ENCODE peak calls at places on chromosomes 3 and 15, in seven cellular contexts. U is astrocyte, G is lower lobe of right lung, Q is uterus, Y is right lobe of liver, R is bronchial epithelial cell, V is H1. E is an unnamed sample.

GRCh38 chr3:47855461-47856383 is 52.8 kb downstream of the DHX30 start:
- DNase-seq in Q (no peak), G (no peak), U (no peak), Y (no peak), V (no peak), R (no peak), E (no peak)

GRCh38 chr3:124967964-124968363 is 33.4 kb upstream of the MUC13 start:
- DNase-seq in R (no peak), V (no peak), G (no peak), Q (no peak), Y (no peak), U (no peak), E (no peak)

GRCh38 chr3:17411157-17411877 is 331.1 kb downstream of the TBC1D5 start:
- DNase-seq in V (no peak), Q (no peak), G (no peak), Y (no peak), U (no peak), R (no peak), E (no peak)

GRCh38 chr3:127157181-127157828 is 35.6 kb upstream of the PRR23E start:
- DNase-seq in R (no peak), G (no peak), Q (peak; percentile 4), Y (no peak), V (no peak), U (no peak), E (no peak)

GRCh38 chr15:26620528-26620927 is 152.3 kb downstream of the GABRB3 start:
- DNase-seq in V (no peak), Y (no peak), Q (no peak), R (no peak), G (no peak), U (no peak), E (no peak)

GRCh38 chr15:59501531-59502113 is 63.6 kb downstream of the FAM81A start:
- DNase-seq in V (peak; percentile 63), Y (peak; percentile 39), G (no peak), R (peak; percentile 80), U (peak; percentile 25), Q (no peak), E (peak; percentile 39)

GRCh38 chr15:73965094-73965729 is 26.9 kb downstream of the STOML1 start:
- DNase-seq in U (no peak), R (no peak), G (no peak), Q (no peak), V (no peak), Y (no peak), E (no peak)

GRCh38 chr15:85541744-85542143 is 161.3 kb downstream of the AKAP13 start:
- DNase-seq in U (no peak), G (no peak), R (peak; percentile 22), Q (no peak), V (no peak), Y (no peak), E (no peak)

GRCh38 chr3:128845119-128845518 is 34.3 kb upstream of the ACAD9 start:
- DNase-seq in Q (no peak), G (no peak), U (no peak), R (no peak), Y (no peak), V (peak; percentile 69), E (no peak)

GRCh38 chr3:105352976-105353375 is 13.7 kb upstream of the ALCAM start:
- DNase-seq in G (no peak), U (no peak), Y (no peak), R (no peak), Q (no peak), V (no peak), E (no peak)

GRCh38 chr3:17233398-17233800 is 348.6 kb downstream of the PLCL2 start:
- DNase-seq in Y (no peak), Q (no peak), U (peak; percentile 54), G (no peak), V (no peak), R (peak; percentile 89), E (no peak)

GRCh38 chr15:68187559-68187958 is 17.6 kb downstream of the CALML4 start:
- DNase-seq in R (peak; percentile 28), Q (peak; percentile 57), Y (peak; percentile 38), U (peak; percentile 84), G (no peak), V (no peak), E (peak; percentile 80)

GRCh38 chr3:121514496-121514895 is 31.3 kb downstream of the POLQ start:
- DNase-seq in G (no peak), U (no peak), V (no peak), Y (no peak), R (no peak), Q (no peak), E (no peak)

GRCh38 chr3:4061854-4062360 is 241.3 kb upstream of the SETMAR start:
- DNase-seq in Y (no peak), G (no peak), U (no peak), Q (no peak), R (peak; percentile 7), V (no peak), E (no peak)

GRCh38 chr3:117074833-117075232 is 365.3 kb downstream of the TUSC7 start:
- DNase-seq in Q (no peak), Y (no peak), G (no peak), U (no peak), V (no peak), R (no peak), E (no peak)

GRCh38 chr15:82294061-82294690 is 31.6 kb downstream of the SAXO2 start:
- DNase-seq in Y (no peak), G (no peak), V (no peak), U (no peak), R (no peak), Q (no peak), E (no peak)

GRCh38 chr15:94532226-94532625 is 300.9 kb downstream of the MCTP2 start:
- DNase-seq in U (no peak), V (no peak), G (no peak), R (no peak), Y (peak; percentile 19), Q (no peak), E (no peak)

GRCh38 chr15:42133892-42134502 is 22.4 kb downstream of the PLA2G4F start:
- DNase-seq in Y (peak; percentile 64), R (no peak), U (no peak), G (peak; percentile 74), Q (no peak), V (peak; percentile 95), E (peak; percentile 86)

GRCh38 chr3:94799420-94800060 is 736.7 kb downstream of the NSUN3 start:
- DNase-seq in Q (no peak), G (no peak), Y (no peak), R (peak; percentile 19), U (no peak), V (no peak), E (no peak)

GRCh38 chr3:189664311-189664710 is 33.1 kb downstream of the TP63 start:
- DNase-seq in Y (no peak), U (peak; percentile 90), Q (no peak), G (no peak), V (no peak), R (peak; percentile 91), E (no peak)

GRCh38 chr15:98580577-98580976 is 67.8 kb upstream of the IGF1R start:
- DNase-seq in R (no peak), V (no peak), U (no peak), Q (no peak), Y (no peak), G (no peak), E (no peak)

GRCh38 chr3:177402533-177402932 is 205.3 kb upstream of the TBL1XR1 start:
- DNase-seq in Y (no peak), U (no peak), G (no peak), V (no peak), R (no peak), Q (no peak), E (no peak)

GRCh38 chr3:44883999-44884431 is 9.6 kb downstream of the TGM4 start:
- DNase-seq in Y (no peak), R (peak; percentile 94), U (peak; percentile 97), G (no peak), V (no peak), Q (no peak), E (no peak)

GRCh38 chr3:126024049-126024854 is 55.3 kb downstream of the ROPN1B start:
- DNase-seq in R (no peak), U (no peak), Y (no peak), Q (no peak), V (peak; percentile 16), G (no peak), E (no peak)
- H3K36me3 ChIP-seq in R (peaks cover 4% of the 10 kb centered on the region), U (no peaks in the 10 kb centered on the region), Y (no peaks in the 10 kb centered on the region), Q (no peaks in the 10 kb centered on the region), V (peaks cover 3% of the 10 kb centered on the region), G (peaks cover 21% of the 10 kb centered on the region), E (no peaks in the 10 kb centered on the region)

DNA sequence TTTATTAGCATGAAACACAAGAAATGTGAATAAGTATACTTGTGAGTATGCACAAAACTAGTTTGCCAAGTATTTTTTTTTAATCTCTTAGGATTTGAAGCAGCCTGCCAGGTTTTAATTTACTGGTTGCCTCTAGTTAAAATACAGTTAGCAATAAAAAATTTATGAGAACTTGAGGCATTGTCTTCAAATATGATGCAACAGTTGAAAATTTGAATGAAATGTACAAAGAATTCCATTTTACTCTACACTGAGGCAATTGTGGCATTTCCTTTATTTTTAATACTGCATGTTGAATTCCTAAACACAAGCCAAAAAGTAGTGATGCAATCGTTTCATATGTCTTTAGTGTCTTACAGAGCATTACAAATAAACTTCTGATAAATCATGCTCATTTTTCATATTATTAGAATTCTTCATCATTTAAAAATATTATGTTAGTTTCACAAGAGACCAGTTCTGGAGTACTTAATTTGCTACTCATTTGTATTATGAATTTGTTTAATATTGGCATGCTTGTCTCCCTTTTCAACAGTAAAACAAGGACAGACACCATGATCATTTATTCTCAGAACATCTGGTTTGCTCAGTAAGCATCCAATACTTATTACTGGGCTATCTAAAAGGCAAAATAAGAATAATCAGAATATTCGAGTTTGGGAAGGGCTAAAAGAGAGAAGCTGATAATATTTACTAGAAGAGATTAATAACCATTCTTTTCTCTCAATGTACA is 124.9 kb upstream of the PTX3 start:
- DNase-seq in U (peak; percentile 92), Q (no peak), V (no peak), Y (no peak), G (no peak), R (peak; percentile 18), E (no peak)
- TF ChIP-seq CTCF in U (no peak), Q (no peak), V (no peak), Y (no peak), G (no peak), R (no peak), E (no peak)

DNA sequence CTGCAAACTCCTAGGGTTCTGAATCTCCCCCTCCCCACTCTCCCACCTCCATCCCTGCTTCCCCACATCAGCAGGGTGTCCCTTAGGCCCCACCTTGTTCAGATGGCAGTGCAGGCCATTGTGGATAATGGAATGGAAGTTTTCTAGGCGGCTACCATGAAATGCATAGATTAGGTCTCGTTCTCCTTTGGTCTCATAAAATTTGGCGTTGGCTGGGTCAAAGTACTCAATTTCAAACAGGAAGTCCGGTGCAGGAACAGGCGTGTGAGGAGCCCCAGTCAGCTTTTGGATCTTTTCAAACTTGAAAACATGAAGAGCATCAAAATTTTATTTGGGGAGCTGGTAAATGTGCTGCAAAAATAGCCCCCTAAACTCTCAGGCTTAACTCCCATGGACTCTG is 20.2 kb downstream of the PARP16 start:
- DNase-seq in R (no peak), V (no peak), Q (no peak), U (no peak), G (no peak), Y (no peak), E (no peak)
- H3K36me3 ChIP-seq in R (peaks cover 2% of the 10 kb centered on the region), V (no peaks in the 10 kb centered on the region), Q (no peaks in the 10 kb centered on the region), U (no peaks in the 10 kb centered on the region), G (peaks cover 55% of the 10 kb centered on the region), Y (peaks cover 8% of the 10 kb centered on the region), E (no peaks in the 10 kb centered on the region)

DNA sequence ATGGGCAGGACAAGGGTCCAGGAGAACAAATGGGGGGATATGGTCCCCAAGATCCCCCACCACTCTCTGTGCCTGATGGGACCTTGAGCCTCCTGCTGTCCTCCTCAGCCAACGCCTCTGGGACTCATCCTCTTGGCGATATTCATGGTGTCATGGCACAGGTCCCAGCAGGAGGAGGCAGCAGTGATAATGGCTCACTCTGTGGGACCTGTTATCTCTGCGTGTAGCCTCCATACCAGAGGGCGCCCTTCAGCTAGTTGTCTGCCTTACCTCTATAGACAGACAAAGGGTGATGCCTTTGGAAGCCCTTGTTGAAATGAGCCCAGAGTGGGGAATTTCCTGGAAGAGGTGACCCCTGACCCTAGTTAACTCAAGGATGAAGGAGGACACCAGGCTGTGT is 7.4 kb downstream of the ZBTB47 start:
- DNase-seq in U (no peak), G (no peak), R (no peak), Y (no peak), V (peak; percentile 47), Q (no peak), E (no peak)
- TF ChIP-seq CTCF in U (no peak), G (no peak), R (peak; percentile 14), Y (no peak), V (no peak), Q (no peak), E (no peak)

E was measured in mucosa of descending colon.